ENCODE peak calls at places on chromosome 22, in eight cellular contexts. Z is hepatocyte; M is ureter; I is fibroblast of pulmonary artery; P is stimulated activated CD4-positive, alpha-beta T cell treated with anti-CD3 and anti-CD28 coated beads, Interleukin-4, amount 100 ng/mL, for 4 hours; R is activated effector memory CD4-positive, alpha-beta T cell treated with Interleukin-2 at 50 U/mL for 16 hours; Q is AG09319; S is occipital lobe. X is an unnamed sample.

GRCh38 chr22:50569896-50570535 is 7.3 kb upstream of the SYCE3 start:
- DNase-seq in Z (no peak), M (no peak), I (no peak), P (no peak), R (no peak), Q (no peak), S (no peak), X (peak)

GRCh38 chr22:29215012-29215860 is 9.5 kb downstream of the EMID1 start:
- DNase-seq in Z (no peak), M (no peak), I (no peak), P (no peak), R (no peak), Q (no peak), S (no peak), X (peak)

GRCh38 chr22:49025791-49026475 is 801.7 kb downstream of the BRD1 start:
- DNase-seq in Z (no peak), M (no peak), I (no peak), P (no peak), R (no peak), Q (no peak), S (no peak), X (no peak)

GRCh38 chr22:45254789-45255261 is 14.1 kb upstream of the KIAA0930 start:
- DNase-seq in Z (no peak), M (no peak), I (no peak), P (no peak), R (no peak), Q (no peak), S (no peak), X (no peak)

GRCh38 chr22:33563568-33563967 is 356.7 kb downstream of the LARGE1 start:
- DNase-seq in Z (no peak), M (no peak), I (no peak), P (no peak), R (no peak), Q (no peak), S (no peak), X (no peak)

GRCh38 chr22:30286813-30287625 is 2.3 kb downstream of the CASTOR1 start:
- DNase-seq in Z (peak), M (peak), I (peak), P (peak), R (peak), Q (no peak), S (no peak), X (peak)

GRCh38 chr22:44493206-44493605 is 4.8 kb downstream of the RTL6 start:
- DNase-seq in Z (no peak), M (no peak), I (no peak), P (no peak), R (peak), Q (no peak), S (no peak), X (no peak)

GRCh38 chr22:40002935-40003715 is 8.4 kb downstream of the FAM83F start:
- DNase-seq in Z (no peak), M (no peak), I (no peak), P (no peak), R (no peak), Q (no peak), S (no peak), X (no peak)

GRCh38 chr22:26893034-26893710 is 235.8 kb downstream of the MIAT start:
- DNase-seq in Z (no peak), M (no peak), I (no peak), P (no peak), R (no peak), Q (no peak), S (no peak), X (peak)

GRCh38 chr22:27460596-27461347 is 340.8 kb downstream of the MN1 start:
- DNase-seq in Z (no peak), M (peak), I (peak), P (no peak), R (no peak), Q (peak), S (no peak), X (peak)

GRCh38 chr22:20524004-20524481 is 16.6 kb downstream of the MED15 start:
- DNase-seq in Z (no peak), M (no peak), I (peak), P (no peak), R (no peak), Q (no peak), S (no peak), X (no peak)

GRCh38 chr22:24703101-24703500 is 71.4 kb downstream of the PIWIL3 start:
- DNase-seq in Z (peak), M (no peak), I (peak), P (no peak), R (no peak), Q (no peak), S (no peak), X (peak)